ENCODE peak calls at places on chromosomes 13 and 19, in five cellular contexts. T, D, F, C and B are unnamed samples.
A peak's percentile ranks its signal among the peaks of the same experiment; 100 is the strongest.

GRCh38 chr19:1492474-1493006 is 1.6 kb downstream of the REEP6 start:
- DNase-seq in T (peak; percentile 76), D (no peak), F (no peak), C (no peak), B (no peak)

GRCh38 chr19:10102787-10103236 is 334 bp upstream of the ANGPTL6 start:
- DNase-seq in T (no peak), D (no peak), F (no peak), C (no peak), B (no peak)

GRCh38 chr13:32650705-32651311 is 64.6 kb downstream of the PDS5B start:
- DNase-seq in T (peak; percentile 67), D (peak; percentile 65), F (no peak), C (peak; percentile 76), B (no peak)

GRCh38 chr13:29487466-29488454 is 107.7 kb downstream of the SLC7A1 start:
- DNase-seq in T (no peak), D (no peak), F (no peak), C (no peak), B (no peak)

GRCh38 chr19:869245-870177 is 10.0 kb downstream of the CFD start:
- DNase-seq in T (peak; percentile 81), D (peak; percentile 96), F (peak; percentile 90), C (no peak), B (peak; percentile 98)

GRCh38 chr19:591099-591958 is 1.6 kb downstream of the HCN2 start:
- DNase-seq in T (peak; percentile 77), D (no peak), F (no peak), C (peak; percentile 86), B (no peak)

GRCh38 chr19:806815-807421 is 9.7 kb downstream of the PTBP1 start:
- DNase-seq in T (no peak), D (no peak), F (no peak), C (no peak), B (no peak)

GRCh38 chr13:85982102-85982501 is 182.9 kb upstream of the SLITRK6 start:
- DNase-seq in T (no peak), D (no peak), F (no peak), C (no peak), B (no peak)

GRCh38 chr13:35909837-35910236 is 221.3 kb downstream of the DCLK1 start:
- DNase-seq in T (no peak), D (no peak), F (no peak), C (no peak), B (no peak)

GRCh38 chr13:112767506-112768471 is 78.0 kb downstream of the ATP11A start:
- DNase-seq in T (no peak), D (no peak), F (no peak), C (no peak), B (no peak)

GRCh38 chr13:41509996-41510395 is 52.6 kb downstream of the RGCC start:
- DNase-seq in T (no peak), D (no peak), F (no peak), C (no peak), B (no peak)

GRCh38 chr13:40206241-40207109 is 460.0 kb downstream of the FOXO1 start:
- DNase-seq in T (no peak), D (no peak), F (no peak), C (no peak), B (no peak)

GRCh38 chr19:18883530-18884304 is 12.2 kb downstream of the CERS1 start:
- DNase-seq in T (no peak), D (no peak), F (no peak), C (no peak), B (no peak)

GRCh38 chr19:15640294-15640903 is at the start of gene CYP4F3:
- DNase-seq in T (no peak), D (peak; percentile 16), F (no peak), C (no peak), B (no peak)